ENCODE peak calls at places on chromosomes 3 and 15, in four cellular contexts. One of them, this sample, is unnamed.
A peak's percentile ranks its signal among the peaks of the same experiment; 100 is the strongest.

GRCh38 chr15:96585634-96586386 is 255.3 kb downstream of the NR2F2 start:
- DNase-seq in GM12878: no peak
- DNase-seq in GM12891: no peak
- DNase-seq in K562: peak; percentile 17
- DNase-seq in this sample: peak; percentile 33

GRCh38 chr3:5205165-5205941 is 17.8 kb downstream of the EDEM1 start:
- DNase-seq in GM12891: no peak
- DNase-seq in K562: no peak
- DNase-seq in GM12878: peak; percentile 86
- DNase-seq in this sample: no peak

GRCh38 chr3:101119535-101119934 is 126.3 kb upstream of the ABI3BP start:
- DNase-seq in GM12878: no peak
- DNase-seq in K562: no peak
- DNase-seq in GM12891: no peak
- DNase-seq in this sample: no peak

GRCh38 chr3:129486057-129487035 is 42.1 kb upstream of the RHO start:
- DNase-seq in GM12878: peak; percentile 7
- DNase-seq in GM12891: no peak
- DNase-seq in K562: no peak
- DNase-seq in this sample: no peak

GRCh38 chr3:124360140-124360539 is 368.2 kb upstream of the ROPN1 start:
- DNase-seq in K562: no peak
- DNase-seq in GM12891: no peak
- DNase-seq in GM12878: no peak
- DNase-seq in this sample: no peak

GRCh38 chr3:111690242-111690641 is 95.1 kb upstream of the ZBED2 start:
- DNase-seq in GM12891: no peak
- DNase-seq in GM12878: no peak
- DNase-seq in K562: no peak
- DNase-seq in this sample: no peak

GRCh38 chr15:61099030-61099800 is 129.9 kb downstream of the RORA start:
- DNase-seq in GM12878: no peak
- DNase-seq in GM12891: no peak
- DNase-seq in K562: no peak
- DNase-seq in this sample: no peak

GRCh38 chr3:123808812-123809211 is 75.3 kb downstream of the MYLK start:
- DNase-seq in GM12878: no peak
- DNase-seq in GM12891: no peak
- DNase-seq in K562: no peak
- DNase-seq in this sample: no peak

GRCh38 chr15:92605225-92605944 is 50.2 kb downstream of the FAM174B start:
- DNase-seq in GM12878: no peak
- DNase-seq in GM12891: no peak
- DNase-seq in K562: no peak
- DNase-seq in this sample: no peak

GRCh38 chr3:135034881-135035440 is 239.9 kb downstream of the EPHB1 start:
- DNase-seq in GM12878: no peak
- DNase-seq in K562: no peak
- DNase-seq in GM12891: no peak
- DNase-seq in this sample: no peak

GRCh38 chr3:147132168-147132567 is 274.2 kb downstream of the ZIC4 start:
- DNase-seq in K562: no peak
- DNase-seq in GM12891: no peak
- DNase-seq in GM12878: no peak
- DNase-seq in this sample: no peak

GRCh38 chr3:137988152-137988551 is 21.8 kb upstream of the CLDN18 start:
- DNase-seq in GM12878: peak; percentile 89
- DNase-seq in GM12891: no peak
- DNase-seq in K562: no peak
- DNase-seq in this sample: no peak

GRCh38 chr3:178856804-178857203 is 214.8 kb downstream of the ZMAT3 start:
- DNase-seq in K562: no peak
- DNase-seq in GM12878: no peak
- DNase-seq in GM12891: no peak
- DNase-seq in this sample: no peak

GRCh38 chr3:12719984-12720656 is 38.9 kb downstream of the TMEM40 start:
- DNase-seq in K562: peak; percentile 87
- DNase-seq in GM12878: no peak
- DNase-seq in GM12891: peak; percentile 55
- DNase-seq in this sample: peak; percentile 76

GRCh38 chr3:66037330-66037985 is 1.3 kb downstream of the MAGI1 start:
- DNase-seq in K562: peak; percentile 7
- DNase-seq in GM12878: no peak
- DNase-seq in GM12891: no peak
- DNase-seq in this sample: no peak

GRCh38 chr15:36428102-36428845 is 151.2 kb upstream of the CDIN1 start:
- DNase-seq in GM12891: no peak
- DNase-seq in K562: peak; percentile 89
- DNase-seq in GM12878: no peak
- DNase-seq in this sample: no peak

GRCh38 chr15:73852507-73852906 is 20.9 kb upstream of the TBC1D21 start:
- DNase-seq in GM12878: no peak
- DNase-seq in GM12891: no peak
- DNase-seq in K562: no peak
- DNase-seq in this sample: no peak

GRCh38 chr3:51538115-51538458 is 432 bp upstream of the RAD54L2 start:
- DNase-seq in GM12891: no peak
- DNase-seq in GM12878: no peak
- DNase-seq in K562: peak; percentile 11
- DNase-seq in this sample: no peak

GRCh38 chr3:17431004-17431403 is 311.4 kb downstream of the TBC1D5 start:
- DNase-seq in GM12891: no peak
- DNase-seq in GM12878: no peak
- DNase-seq in K562: peak; percentile 41
- DNase-seq in this sample: no peak

GRCh38 chr3:149115114-149115513 is 14.3 kb upstream of the HPS3 start:
- DNase-seq in GM12878: no peak
- DNase-seq in GM12891: no peak
- DNase-seq in K562: no peak
- DNase-seq in this sample: no peak

GRCh38 chr3:167733961-167734497 is 663 bp downstream of the PDCD10 start:
- DNase-seq in GM12878: no peak
- DNase-seq in K562: no peak
- DNase-seq in GM12891: no peak
- DNase-seq in this sample: peak; percentile 21

GRCh38 chr15:96209285-96209735 is 121.2 kb upstream of the NR2F2 start:
- DNase-seq in K562: no peak
- DNase-seq in GM12878: no peak
- DNase-seq in GM12891: no peak
- DNase-seq in this sample: no peak

GRCh38 chr3:45011756-45012441 is 14.2 kb upstream of the CLEC3B start:
- DNase-seq in GM12891: no peak
- DNase-seq in GM12878: no peak
- DNase-seq in K562: no peak
- DNase-seq in this sample: no peak

GRCh38 chr3:160869825-160870224 is 113.8 kb downstream of the PPM1L start:
- DNase-seq in GM12878: no peak
- DNase-seq in K562: no peak
- DNase-seq in GM12891: no peak
- DNase-seq in this sample: no peak

GRCh38 chr15:69987492-69988482 is 109.9 kb downstream of the TLE3 start:
- DNase-seq in K562: no peak
- DNase-seq in GM12891: no peak
- DNase-seq in GM12878: no peak
- DNase-seq in this sample: no peak

GRCh38 chr3:4862973-4863372 is 116.3 kb upstream of the BHLHE40 start:
- DNase-seq in K562: no peak
- DNase-seq in GM12878: no peak
- DNase-seq in GM12891: no peak
- DNase-seq in this sample: no peak

GRCh38 chr3:129834580-129834979 is 58.9 kb downstream of the TMCC1 start:
- DNase-seq in GM12878: no peak
- DNase-seq in GM12891: no peak
- DNase-seq in K562: no peak
- DNase-seq in this sample: no peak

GRCh38 chr3:31008986-31009385 is 114.5 kb upstream of the GADL1 start:
- DNase-seq in GM12891: no peak
- DNase-seq in K562: no peak
- DNase-seq in GM12878: no peak
- DNase-seq in this sample: no peak

GRCh38 chr3:126573492-126574117 is 14.9 kb upstream of the C3orf22 start:
- DNase-seq in GM12878: no peak
- DNase-seq in GM12891: no peak
- DNase-seq in K562: peak; percentile 45
- DNase-seq in this sample: no peak

GRCh38 chr3:134846943-134847342 is 51.9 kb downstream of the EPHB1 start:
- DNase-seq in K562: no peak
- DNase-seq in GM12878: no peak
- DNase-seq in GM12891: no peak
- DNase-seq in this sample: no peak

GRCh38 chr3:143170676-143171075 is 51.1 kb downstream of the CHST2 start:
- DNase-seq in K562: no peak
- DNase-seq in GM12878: no peak
- DNase-seq in GM12891: no peak
- DNase-seq in this sample: no peak

GRCh38 chr3:38046821-38047220 is 7.8 kb downstream of the DLEC1 start:
- DNase-seq in GM12878: no peak
- DNase-seq in GM12891: no peak
- DNase-seq in K562: no peak
- DNase-seq in this sample: no peak

GRCh38 chr3:38051131-38051530 is 12.1 kb downstream of the DLEC1 start:
- DNase-seq in GM12891: no peak
- DNase-seq in K562: no peak
- DNase-seq in GM12878: no peak
- DNase-seq in this sample: no peak

GRCh38 chr3:38046027-38046426 is 7.0 kb downstream of the DLEC1 start:
- DNase-seq in K562: no peak
- DNase-seq in GM12878: no peak
- DNase-seq in GM12891: no peak
- DNase-seq in this sample: no peak

GRCh38 chr3:38047896-38048295 is 8.9 kb downstream of the DLEC1 start:
- DNase-seq in K562: no peak
- DNase-seq in GM12891: no peak
- DNase-seq in GM12878: no peak
- DNase-seq in this sample: no peak

GRCh38 chr3:38049358-38050126 is 10.5 kb downstream of the DLEC1 start:
- DNase-seq in K562: no peak
- DNase-seq in GM12891: no peak
- DNase-seq in GM12878: no peak
- DNase-seq in this sample: no peak
- TF ChIP-seq SPI1 in K562: no peak
- TF ChIP-seq SPI1 in GM12891: no peak
- TF ChIP-seq SPI1 in GM12878: no peak
- TF ChIP-seq SPI1 in this sample: no peak

DNA sequence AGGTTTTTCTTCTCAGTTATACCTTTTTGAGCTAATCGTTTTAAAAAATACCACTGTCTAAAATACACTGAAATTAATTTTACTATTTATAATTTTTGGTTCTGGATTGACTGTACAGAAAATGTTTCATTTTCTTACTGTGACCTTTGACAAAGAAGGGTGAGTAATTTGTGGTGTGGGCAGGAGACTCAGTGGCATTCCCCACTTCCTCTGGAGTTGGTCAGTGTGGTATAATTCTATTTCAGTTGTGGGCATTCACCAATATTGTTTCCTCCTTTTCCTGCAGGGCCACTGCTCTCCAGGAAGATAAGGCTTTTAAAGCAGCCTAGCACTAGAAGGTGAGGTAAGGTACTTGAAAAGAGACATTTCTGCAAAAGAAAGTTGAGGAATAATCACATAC is 6.5 kb downstream of the DAG1 start:
- DNase-seq in GM12878: peak; percentile 65
- DNase-seq in K562: no peak
- DNase-seq in GM12891: no peak
- DNase-seq in this sample: peak; percentile 42
- TF ChIP-seq SPI1 in GM12878: peak; percentile 75
- TF ChIP-seq SPI1 in K562: no peak
- TF ChIP-seq SPI1 in GM12891: peak; percentile 81
- TF ChIP-seq SPI1 in this sample: peak; percentile 67

GRCh38 chr3:141795719-141796435 is 32.7 kb downstream of the GRK7 start:
- DNase-seq in GM12878: no peak
- DNase-seq in K562: no peak
- DNase-seq in GM12891: no peak
- DNase-seq in this sample: peak; percentile 78
- TF ChIP-seq SPI1 in GM12878: no peak
- TF ChIP-seq SPI1 in K562: no peak
- TF ChIP-seq SPI1 in GM12891: no peak
- TF ChIP-seq SPI1 in this sample: no peak

GRCh38 chr15:63020128-63020527 is 22.4 kb upstream of the TPM1 start:
- DNase-seq in GM12878: no peak
- DNase-seq in GM12891: no peak
- DNase-seq in K562: no peak
- DNase-seq in this sample: no peak

GRCh38 chr15:63021031-63021430 is 21.5 kb upstream of the TPM1 start:
- DNase-seq in GM12891: no peak
- DNase-seq in K562: no peak
- DNase-seq in GM12878: no peak
- DNase-seq in this sample: no peak

GRCh38 chr15:63019539-63020109 is 22.9 kb upstream of the TPM1 start:
- DNase-seq in K562: no peak
- DNase-seq in GM12878: no peak
- DNase-seq in GM12891: no peak
- DNase-seq in this sample: no peak

GRCh38 chr15:63016234-63016633 is 26.3 kb upstream of the TPM1 start:
- DNase-seq in K562: no peak
- DNase-seq in GM12891: no peak
- DNase-seq in GM12878: no peak
- DNase-seq in this sample: no peak

DNA sequence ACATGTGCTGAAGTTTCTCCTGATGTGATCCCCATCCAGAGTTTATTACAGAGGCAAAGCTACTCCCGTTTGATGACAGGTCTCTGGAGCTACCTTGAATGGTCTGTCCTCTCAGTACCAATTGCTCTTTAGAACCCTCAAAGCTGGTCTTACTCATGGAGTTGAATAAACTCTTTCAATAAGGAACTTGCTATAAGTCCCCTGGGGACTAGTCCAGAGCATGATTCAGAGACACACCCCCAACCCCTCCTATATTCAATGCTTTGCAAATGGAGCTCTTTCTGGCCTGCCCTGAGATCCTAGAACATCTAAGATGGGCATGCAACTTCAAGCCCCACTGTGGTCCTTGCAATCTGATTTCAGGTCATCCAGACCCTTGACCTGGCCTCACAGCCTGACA is 23.9 kb upstream of the TPM1 start:
- DNase-seq in GM12891: no peak
- DNase-seq in K562: no peak
- DNase-seq in GM12878: no peak
- DNase-seq in this sample: no peak
- TF ChIP-seq SPI1 in GM12891: no peak
- TF ChIP-seq SPI1 in K562: no peak
- TF ChIP-seq SPI1 in GM12878: no peak
- TF ChIP-seq SPI1 in this sample: no peak

GRCh38 chr3:159472611-159473010 is 516.0 kb upstream of the IL12A start:
- DNase-seq in K562: no peak
- DNase-seq in GM12891: no peak
- DNase-seq in GM12878: no peak
- DNase-seq in this sample: no peak
- TF ChIP-seq SPI1 in K562: no peak
- TF ChIP-seq SPI1 in GM12891: no peak
- TF ChIP-seq SPI1 in GM12878: no peak
- TF ChIP-seq SPI1 in this sample: no peak

GRCh38 chr3:86228106-86228505 is 762.8 kb downstream of the VGLL3 start:
- DNase-seq in K562: no peak
- DNase-seq in GM12891: no peak
- DNase-seq in GM12878: no peak
- DNase-seq in this sample: no peak
- TF ChIP-seq SPI1 in K562: no peak
- TF ChIP-seq SPI1 in GM12891: no peak
- TF ChIP-seq SPI1 in GM12878: no peak
- TF ChIP-seq SPI1 in this sample: no peak

This sample was measured in HL-60.